ENCODE peak calls at places on chromosomes 16 and 17, in ten cellular contexts. One of them, this sample, is unnamed.

GRCh38 chr16:84633622-84634021 is 14.7 kb upstream of the KLHL36 start:
- DNase-seq in mammary epithelial cell: no peak
- DNase-seq in heart right ventricle: peak; percentile 85
- DNase-seq in mesenchymal stem cell: peak; percentile 69
- DNase-seq in keratinocyte: no peak
- DNase-seq in CD4-positive, CD25-positive, alpha-beta regulatory T cell: no peak
- DNase-seq in naive thymus-derived CD4-positive, alpha-beta T cell: no peak
- DNase-seq in PC-9: no peak
- DNase-seq in dorsolateral prefrontal cortex: no peak
- DNase-seq in tibial artery: peak; percentile 92
- DNase-seq in this sample: no peak

GRCh38 chr16:77406680-77407079 is 28.2 kb downstream of the ADAMTS18 start:
- DNase-seq in PC-9: no peak
- DNase-seq in heart right ventricle: no peak
- DNase-seq in naive thymus-derived CD4-positive, alpha-beta T cell: no peak
- DNase-seq in dorsolateral prefrontal cortex: no peak
- DNase-seq in mammary epithelial cell: peak; percentile 8
- DNase-seq in keratinocyte: no peak
- DNase-seq in mesenchymal stem cell: no peak
- DNase-seq in tibial artery: no peak
- DNase-seq in CD4-positive, CD25-positive, alpha-beta regulatory T cell: no peak
- DNase-seq in this sample: no peak

GRCh38 chr17:5181509-5182305 is 10.0 kb downstream of the ZNF594 start:
- DNase-seq in mammary epithelial cell: no peak
- DNase-seq in keratinocyte: no peak
- DNase-seq in mesenchymal stem cell: no peak
- DNase-seq in naive thymus-derived CD4-positive, alpha-beta T cell: no peak
- DNase-seq in heart right ventricle: no peak
- DNase-seq in CD4-positive, CD25-positive, alpha-beta regulatory T cell: no peak
- DNase-seq in dorsolateral prefrontal cortex: no peak
- DNase-seq in PC-9: no peak
- DNase-seq in tibial artery: no peak
- DNase-seq in this sample: no peak

GRCh38 chr17:10251212-10251948 is 53.0 kb upstream of the GAS7 start:
- DNase-seq in CD4-positive, CD25-positive, alpha-beta regulatory T cell: no peak
- DNase-seq in keratinocyte: no peak
- DNase-seq in heart right ventricle: no peak
- DNase-seq in mesenchymal stem cell: no peak
- DNase-seq in naive thymus-derived CD4-positive, alpha-beta T cell: no peak
- DNase-seq in mammary epithelial cell: no peak
- DNase-seq in dorsolateral prefrontal cortex: no peak
- DNase-seq in tibial artery: no peak
- DNase-seq in PC-9: no peak
- DNase-seq in this sample: no peak

GRCh38 chr17:33989357-33990148 is 265.5 kb upstream of the CCL2 start:
- DNase-seq in keratinocyte: no peak
- DNase-seq in mammary epithelial cell: no peak
- DNase-seq in dorsolateral prefrontal cortex: no peak
- DNase-seq in naive thymus-derived CD4-positive, alpha-beta T cell: no peak
- DNase-seq in heart right ventricle: no peak
- DNase-seq in mesenchymal stem cell: no peak
- DNase-seq in PC-9: no peak
- DNase-seq in CD4-positive, CD25-positive, alpha-beta regulatory T cell: no peak
- DNase-seq in tibial artery: no peak
- DNase-seq in this sample: no peak

GRCh38 chr17:49333806-49334205 is 28.2 kb downstream of the ZNF652 start:
- DNase-seq in keratinocyte: no peak
- DNase-seq in mesenchymal stem cell: peak; percentile 60
- DNase-seq in dorsolateral prefrontal cortex: no peak
- DNase-seq in PC-9: no peak
- DNase-seq in CD4-positive, CD25-positive, alpha-beta regulatory T cell: no peak
- DNase-seq in mammary epithelial cell: no peak
- DNase-seq in tibial artery: no peak
- DNase-seq in naive thymus-derived CD4-positive, alpha-beta T cell: no peak
- DNase-seq in heart right ventricle: no peak
- DNase-seq in this sample: no peak

GRCh38 chr16:26729917-26730541 is 336.7 kb upstream of the C16orf82 start:
- DNase-seq in PC-9: no peak
- DNase-seq in mesenchymal stem cell: no peak
- DNase-seq in naive thymus-derived CD4-positive, alpha-beta T cell: no peak
- DNase-seq in heart right ventricle: no peak
- DNase-seq in CD4-positive, CD25-positive, alpha-beta regulatory T cell: no peak
- DNase-seq in tibial artery: no peak
- DNase-seq in keratinocyte: no peak
- DNase-seq in dorsolateral prefrontal cortex: no peak
- DNase-seq in mammary epithelial cell: no peak
- DNase-seq in this sample: no peak

GRCh38 chr17:81733507-81734404 is 21.7 kb downstream of the SLC25A10 start:
- DNase-seq in mammary epithelial cell: peak; percentile 63
- DNase-seq in dorsolateral prefrontal cortex: peak; percentile 76
- DNase-seq in naive thymus-derived CD4-positive, alpha-beta T cell: peak; percentile 45
- DNase-seq in PC-9: peak; percentile 55
- DNase-seq in heart right ventricle: peak; percentile 77
- DNase-seq in CD4-positive, CD25-positive, alpha-beta regulatory T cell: peak; percentile 58
- DNase-seq in keratinocyte: no peak
- DNase-seq in tibial artery: peak; percentile 68
- DNase-seq in mesenchymal stem cell: peak; percentile 69
- DNase-seq in this sample: peak; percentile 77

GRCh38 chr17:57515662-57516211 is 229.4 kb downstream of the CCDC182 start:
- DNase-seq in CD4-positive, CD25-positive, alpha-beta regulatory T cell: no peak
- DNase-seq in keratinocyte: no peak
- DNase-seq in heart right ventricle: no peak
- DNase-seq in mammary epithelial cell: no peak
- DNase-seq in naive thymus-derived CD4-positive, alpha-beta T cell: no peak
- DNase-seq in dorsolateral prefrontal cortex: no peak
- DNase-seq in tibial artery: no peak
- DNase-seq in PC-9: peak; percentile 11
- DNase-seq in mesenchymal stem cell: no peak
- DNase-seq in this sample: no peak

GRCh38 chr17:82495844-82496528 is 23.5 kb upstream of the FOXK2 start:
- DNase-seq in dorsolateral prefrontal cortex: no peak
- DNase-seq in naive thymus-derived CD4-positive, alpha-beta T cell: peak; percentile 3
- DNase-seq in CD4-positive, CD25-positive, alpha-beta regulatory T cell: peak; percentile 12
- DNase-seq in keratinocyte: peak; percentile 98
- DNase-seq in heart right ventricle: no peak
- DNase-seq in PC-9: no peak
- DNase-seq in mesenchymal stem cell: no peak
- DNase-seq in tibial artery: no peak
- DNase-seq in mammary epithelial cell: peak; percentile 82
- DNase-seq in this sample: no peak

GRCh38 chr16:77551352-77551751 is 116.5 kb upstream of the ADAMTS18 start:
- DNase-seq in PC-9: no peak
- DNase-seq in mesenchymal stem cell: peak; percentile 65
- DNase-seq in dorsolateral prefrontal cortex: no peak
- DNase-seq in CD4-positive, CD25-positive, alpha-beta regulatory T cell: no peak
- DNase-seq in keratinocyte: no peak
- DNase-seq in heart right ventricle: no peak
- DNase-seq in mammary epithelial cell: no peak
- DNase-seq in naive thymus-derived CD4-positive, alpha-beta T cell: no peak
- DNase-seq in tibial artery: no peak
- DNase-seq in this sample: no peak

GRCh38 chr16:14371778-14372431 is 258.2 kb downstream of the PARN start:
- DNase-seq in naive thymus-derived CD4-positive, alpha-beta T cell: no peak
- DNase-seq in PC-9: no peak
- DNase-seq in mesenchymal stem cell: no peak
- DNase-seq in tibial artery: no peak
- DNase-seq in dorsolateral prefrontal cortex: no peak
- DNase-seq in mammary epithelial cell: no peak
- DNase-seq in keratinocyte: no peak
- DNase-seq in CD4-positive, CD25-positive, alpha-beta regulatory T cell: no peak
- DNase-seq in heart right ventricle: no peak
- DNase-seq in this sample: no peak

GRCh38 chr17:2937331-2938003 is 125.9 kb downstream of the OR1D5 start:
- DNase-seq in keratinocyte: no peak
- DNase-seq in mammary epithelial cell: no peak
- DNase-seq in CD4-positive, CD25-positive, alpha-beta regulatory T cell: no peak
- DNase-seq in dorsolateral prefrontal cortex: no peak
- DNase-seq in mesenchymal stem cell: no peak
- DNase-seq in naive thymus-derived CD4-positive, alpha-beta T cell: no peak
- DNase-seq in heart right ventricle: no peak
- DNase-seq in PC-9: no peak
- DNase-seq in tibial artery: no peak
- DNase-seq in this sample: no peak

GRCh38 chr16:5938607-5939006 is 841.0 kb upstream of the EEF2KMT start:
- DNase-seq in CD4-positive, CD25-positive, alpha-beta regulatory T cell: no peak
- DNase-seq in heart right ventricle: no peak
- DNase-seq in PC-9: no peak
- DNase-seq in dorsolateral prefrontal cortex: no peak
- DNase-seq in naive thymus-derived CD4-positive, alpha-beta T cell: no peak
- DNase-seq in tibial artery: no peak
- DNase-seq in mesenchymal stem cell: no peak
- DNase-seq in mammary epithelial cell: no peak
- DNase-seq in keratinocyte: no peak
- DNase-seq in this sample: no peak

GRCh38 chr17:77609553-77610517 is 348.7 kb upstream of the TNRC6C start:
- DNase-seq in keratinocyte: no peak
- DNase-seq in tibial artery: peak; percentile 60
- DNase-seq in mesenchymal stem cell: no peak
- DNase-seq in mammary epithelial cell: no peak
- DNase-seq in heart right ventricle: no peak
- DNase-seq in dorsolateral prefrontal cortex: peak; percentile 19
- DNase-seq in PC-9: no peak
- DNase-seq in naive thymus-derived CD4-positive, alpha-beta T cell: peak; percentile 70
- DNase-seq in CD4-positive, CD25-positive, alpha-beta regulatory T cell: peak; percentile 91
- DNase-seq in this sample: no peak

GRCh38 chr17:72267601-72268000 is 146.8 kb downstream of the SOX9 start:
- DNase-seq in keratinocyte: no peak
- DNase-seq in dorsolateral prefrontal cortex: no peak
- DNase-seq in PC-9: no peak
- DNase-seq in heart right ventricle: no peak
- DNase-seq in mammary epithelial cell: no peak
- DNase-seq in mesenchymal stem cell: no peak
- DNase-seq in naive thymus-derived CD4-positive, alpha-beta T cell: no peak
- DNase-seq in tibial artery: no peak
- DNase-seq in CD4-positive, CD25-positive, alpha-beta regulatory T cell: no peak
- DNase-seq in this sample: no peak
- H3K27ac ChIP-seq in keratinocyte: no peak overlapping the region
- H3K27ac ChIP-seq in dorsolateral prefrontal cortex: no peak overlapping the region
- H3K27ac ChIP-seq in PC-9: no peak overlapping the region
- H3K27ac ChIP-seq in heart right ventricle: no peak overlapping the region
- H3K27ac ChIP-seq in mammary epithelial cell: no peak overlapping the region
- H3K27ac ChIP-seq in mesenchymal stem cell: no peak overlapping the region
- H3K27ac ChIP-seq in naive thymus-derived CD4-positive, alpha-beta T cell: no peak overlapping the region
- H3K27ac ChIP-seq in tibial artery: no peak overlapping the region
- H3K27ac ChIP-seq in CD4-positive, CD25-positive, alpha-beta regulatory T cell: no peak overlapping the region
- H3K27ac ChIP-seq in this sample: no peak overlapping the region

GRCh38 chr17:78715876-78716275 is 66.2 kb downstream of the CYTH1 start:
- DNase-seq in CD4-positive, CD25-positive, alpha-beta regulatory T cell: no peak
- DNase-seq in tibial artery: no peak
- DNase-seq in naive thymus-derived CD4-positive, alpha-beta T cell: no peak
- DNase-seq in mesenchymal stem cell: no peak
- DNase-seq in keratinocyte: no peak
- DNase-seq in mammary epithelial cell: no peak
- DNase-seq in dorsolateral prefrontal cortex: no peak
- DNase-seq in PC-9: no peak
- DNase-seq in heart right ventricle: no peak
- DNase-seq in this sample: no peak
- H3K27ac ChIP-seq in CD4-positive, CD25-positive, alpha-beta regulatory T cell: peak overlapping the region; percentile 69
- H3K27ac ChIP-seq in tibial artery: no peak overlapping the region
- H3K27ac ChIP-seq in naive thymus-derived CD4-positive, alpha-beta T cell: peak overlapping the region; percentile 68
- H3K27ac ChIP-seq in mesenchymal stem cell: no peak overlapping the region
- H3K27ac ChIP-seq in keratinocyte: no peak overlapping the region
- H3K27ac ChIP-seq in mammary epithelial cell: peak overlapping the region; percentile 62
- H3K27ac ChIP-seq in dorsolateral prefrontal cortex: peak overlapping the region; percentile 97
- H3K27ac ChIP-seq in PC-9: no peak overlapping the region
- H3K27ac ChIP-seq in heart right ventricle: peak overlapping the region; percentile 11
- H3K27ac ChIP-seq in this sample: peak overlapping the region; percentile 95

DNA sequence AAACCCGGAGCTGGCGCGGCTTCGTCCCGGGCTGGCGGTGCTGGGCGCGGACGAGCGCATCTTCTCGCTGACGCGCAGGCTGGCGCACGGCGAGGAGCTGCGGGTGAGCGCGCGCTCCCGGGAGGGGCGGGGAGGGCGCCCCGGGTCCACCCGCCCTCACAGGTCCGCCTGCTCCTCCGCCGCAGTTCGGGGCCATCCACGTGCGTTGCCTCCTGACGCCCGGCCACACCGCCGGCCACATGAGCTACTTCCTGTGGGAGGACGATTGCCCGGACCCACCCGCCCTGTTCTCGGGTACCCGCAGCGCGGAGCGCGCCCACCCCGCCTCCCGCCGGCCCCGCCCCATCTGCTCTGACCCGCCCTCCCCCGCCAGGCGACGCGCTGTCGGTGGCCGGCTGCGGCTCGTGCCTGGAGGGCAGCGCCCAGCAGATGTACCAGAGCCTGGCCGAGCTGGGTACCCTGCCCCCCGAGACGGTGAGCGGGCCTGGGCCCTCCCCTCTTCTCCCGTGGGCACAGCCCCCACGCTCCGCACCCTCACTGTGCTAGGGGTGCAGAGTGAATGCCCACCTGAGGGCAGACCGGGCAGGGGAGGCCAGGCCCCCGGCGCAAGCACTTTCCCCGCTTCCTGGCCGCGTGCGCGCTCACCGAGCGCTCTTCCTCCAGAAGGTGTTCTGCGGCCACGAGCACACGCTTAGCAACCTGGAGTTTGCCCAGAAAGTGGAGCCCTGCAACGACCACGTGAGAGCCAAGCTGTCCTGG is 1.4 kb downstream of the HAGHL start:
- DNase-seq in naive thymus-derived CD4-positive, alpha-beta T cell: no peak
- DNase-seq in tibial artery: peak; percentile 49
- DNase-seq in dorsolateral prefrontal cortex: no peak
- DNase-seq in heart right ventricle: no peak
- DNase-seq in PC-9: peak; percentile 70
- DNase-seq in mesenchymal stem cell: peak; percentile 89
- DNase-seq in keratinocyte: no peak
- DNase-seq in CD4-positive, CD25-positive, alpha-beta regulatory T cell: peak; percentile 70
- DNase-seq in mammary epithelial cell: peak; percentile 82
- DNase-seq in this sample: peak; percentile 43
- H3K27ac ChIP-seq in naive thymus-derived CD4-positive, alpha-beta T cell: peak overlapping the region; percentile 21
- H3K27ac ChIP-seq in tibial artery: no peak overlapping the region
- H3K27ac ChIP-seq in dorsolateral prefrontal cortex: peak overlapping the region; percentile 79
- H3K27ac ChIP-seq in heart right ventricle: peak overlapping the region; percentile 39
- H3K27ac ChIP-seq in PC-9: no peak overlapping the region
- H3K27ac ChIP-seq in mesenchymal stem cell: no peak overlapping the region
- H3K27ac ChIP-seq in keratinocyte: no peak overlapping the region
- H3K27ac ChIP-seq in CD4-positive, CD25-positive, alpha-beta regulatory T cell: peak overlapping the region; percentile 33
- H3K27ac ChIP-seq in mammary epithelial cell: no peak overlapping the region
- H3K27ac ChIP-seq in this sample: peak overlapping the region; percentile 71

DNA sequence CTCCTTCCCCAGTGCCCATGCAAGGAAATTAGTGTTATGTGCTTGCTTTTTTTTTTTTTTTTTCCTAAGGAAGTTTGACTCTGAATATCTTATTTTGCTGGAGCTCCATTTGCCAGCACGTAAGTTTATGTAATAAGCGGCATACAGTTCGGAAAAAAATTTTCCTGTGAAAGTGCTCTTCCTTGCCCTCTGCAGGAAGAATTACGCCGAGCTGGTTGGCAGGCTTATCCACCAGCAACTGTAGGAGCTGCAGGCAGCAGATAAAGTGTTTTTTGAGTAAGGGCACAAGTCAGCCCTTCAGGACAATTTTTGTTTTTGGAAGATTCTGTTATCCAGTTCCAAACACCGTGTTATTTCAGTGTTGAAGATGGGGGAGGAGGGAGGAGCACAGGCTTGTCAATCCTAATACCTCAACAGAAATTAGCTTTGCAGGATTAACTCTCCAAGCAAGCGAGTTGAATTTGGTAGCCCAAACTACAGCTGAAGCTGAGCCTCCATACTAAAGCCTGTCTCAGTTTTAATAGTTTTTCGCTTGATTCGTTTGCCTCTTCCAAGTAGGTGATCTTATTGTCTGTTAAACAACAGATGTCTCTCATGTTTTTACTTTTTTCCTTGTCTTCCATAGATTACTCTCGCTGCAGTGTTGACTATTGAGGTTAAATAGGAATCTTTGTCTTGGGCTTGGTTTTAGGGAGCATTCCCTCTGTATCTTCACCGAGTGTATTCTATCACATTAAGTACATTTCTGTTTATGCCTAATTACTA is 1.1 kb downstream of the SPECC1 start:
- DNase-seq in mammary epithelial cell: peak; percentile 42
- DNase-seq in heart right ventricle: peak; percentile 32
- DNase-seq in tibial artery: peak; percentile 52
- DNase-seq in dorsolateral prefrontal cortex: peak; percentile 68
- DNase-seq in mesenchymal stem cell: peak; percentile 54
- DNase-seq in CD4-positive, CD25-positive, alpha-beta regulatory T cell: no peak
- DNase-seq in PC-9: peak; percentile 77
- DNase-seq in keratinocyte: no peak
- DNase-seq in naive thymus-derived CD4-positive, alpha-beta T cell: peak; percentile 10
- DNase-seq in this sample: peak; percentile 30
- H3K27ac ChIP-seq in mammary epithelial cell: no peak overlapping the region
- H3K27ac ChIP-seq in heart right ventricle: peak overlapping the region; percentile 90
- H3K27ac ChIP-seq in tibial artery: peak overlapping the region; percentile 94
- H3K27ac ChIP-seq in dorsolateral prefrontal cortex: peak overlapping the region; percentile 95
- H3K27ac ChIP-seq in mesenchymal stem cell: no peak overlapping the region
- H3K27ac ChIP-seq in CD4-positive, CD25-positive, alpha-beta regulatory T cell: no peak overlapping the region
- H3K27ac ChIP-seq in PC-9: no peak overlapping the region
- H3K27ac ChIP-seq in keratinocyte: no peak overlapping the region
- H3K27ac ChIP-seq in naive thymus-derived CD4-positive, alpha-beta T cell: no peak overlapping the region
- H3K27ac ChIP-seq in this sample: peak overlapping the region; percentile 80